ENCODE peak calls at places on chromosomes 3 and 15, in six cellular contexts. One of them, this sample, is unnamed.

GRCh38 chr3:112775011-112775742 is 71.5 kb downstream of the CD200R1L start:
- DNase-seq in sigmoid colon: no peak
- DNase-seq in body of pancreas: no peak
- DNase-seq in testis: no peak
- DNase-seq in HepG2: no peak
- DNase-seq in heart left ventricle: no peak
- DNase-seq in this sample: no peak

GRCh38 chr3:114362815-114363214 is 69.0 kb downstream of the TIGIT start:
- DNase-seq in sigmoid colon: no peak
- DNase-seq in testis: no peak
- DNase-seq in body of pancreas: no peak
- DNase-seq in HepG2: peak; percentile 11
- DNase-seq in heart left ventricle: no peak
- DNase-seq in this sample: no peak

GRCh38 chr3:179544981-179545645 is 17.6 kb upstream of the ACTL6A start:
- DNase-seq in body of pancreas: no peak
- DNase-seq in testis: no peak
- DNase-seq in sigmoid colon: no peak
- DNase-seq in heart left ventricle: no peak
- DNase-seq in HepG2: no peak
- DNase-seq in this sample: no peak

GRCh38 chr15:58279654-58280053 is 141.5 kb downstream of the AQP9 start:
- DNase-seq in HepG2: no peak
- DNase-seq in heart left ventricle: no peak
- DNase-seq in testis: no peak
- DNase-seq in sigmoid colon: no peak
- DNase-seq in body of pancreas: no peak
- DNase-seq in this sample: no peak

GRCh38 chr3:157502916-157503620 is at the start of gene VEPH1:
- DNase-seq in body of pancreas: peak; percentile 69
- DNase-seq in sigmoid colon: no peak
- DNase-seq in heart left ventricle: no peak
- DNase-seq in HepG2: no peak
- DNase-seq in testis: no peak
- DNase-seq in this sample: no peak

GRCh38 chr15:63072809-63073277 is 30.3 kb downstream of the TPM1 start:
- DNase-seq in sigmoid colon: no peak
- DNase-seq in heart left ventricle: no peak
- DNase-seq in testis: no peak
- DNase-seq in HepG2: no peak
- DNase-seq in body of pancreas: no peak
- DNase-seq in this sample: no peak

GRCh38 chr15:52680041-52680391 is 828 bp upstream of the ATOSA start:
- DNase-seq in testis: no peak
- DNase-seq in heart left ventricle: no peak
- DNase-seq in HepG2: no peak
- DNase-seq in body of pancreas: no peak
- DNase-seq in sigmoid colon: no peak
- DNase-seq in this sample: no peak

GRCh38 chr15:74791667-74792066 is 9.8 kb downstream of the CSK start:
- DNase-seq in sigmoid colon: no peak
- DNase-seq in HepG2: no peak
- DNase-seq in body of pancreas: no peak
- DNase-seq in heart left ventricle: no peak
- DNase-seq in testis: no peak
- DNase-seq in this sample: no peak

GRCh38 chr3:10192953-10193691 is 28.4 kb downstream of the IRAK2 start:
- DNase-seq in heart left ventricle: no peak
- DNase-seq in testis: peak; percentile 38
- DNase-seq in body of pancreas: peak; percentile 34
- DNase-seq in HepG2: peak; percentile 28
- DNase-seq in sigmoid colon: no peak
- DNase-seq in this sample: no peak

DNA sequence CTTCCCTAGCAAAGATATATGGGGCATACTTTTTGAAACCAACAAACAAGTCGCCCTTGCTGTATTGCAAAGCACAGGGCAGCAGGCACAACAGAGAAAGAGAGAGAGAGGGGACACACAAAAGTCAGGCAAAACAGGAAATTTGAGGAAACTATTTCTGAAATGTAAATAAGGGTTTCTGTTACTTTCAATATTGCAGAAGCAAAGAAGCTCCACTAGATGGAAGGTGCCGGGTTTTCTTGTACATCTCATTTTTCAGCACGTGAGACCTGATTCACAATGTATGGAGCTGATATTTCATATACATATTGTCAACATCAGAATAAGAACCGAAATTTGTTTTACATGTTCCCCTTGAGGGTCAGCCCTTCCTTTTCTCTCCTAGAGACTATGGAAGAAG is 127.4 kb downstream of the FOXP1 start:
- DNase-seq in HepG2: no peak
- DNase-seq in heart left ventricle: no peak
- DNase-seq in sigmoid colon: no peak
- DNase-seq in testis: no peak
- DNase-seq in body of pancreas: no peak
- DNase-seq in this sample: no peak
- H3K4me1 ChIP-seq in HepG2: peaks cover 56% of the 10 kb centered on the region
- H3K4me1 ChIP-seq in heart left ventricle: no peaks in the 10 kb centered on the region
- H3K4me1 ChIP-seq in sigmoid colon: no peaks in the 10 kb centered on the region
- H3K4me1 ChIP-seq in testis: no peaks in the 10 kb centered on the region
- H3K4me1 ChIP-seq in body of pancreas: peaks cover 39% of the 10 kb centered on the region
- H3K4me1 ChIP-seq in this sample: peaks cover 10% of the 10 kb centered on the region

DNA sequence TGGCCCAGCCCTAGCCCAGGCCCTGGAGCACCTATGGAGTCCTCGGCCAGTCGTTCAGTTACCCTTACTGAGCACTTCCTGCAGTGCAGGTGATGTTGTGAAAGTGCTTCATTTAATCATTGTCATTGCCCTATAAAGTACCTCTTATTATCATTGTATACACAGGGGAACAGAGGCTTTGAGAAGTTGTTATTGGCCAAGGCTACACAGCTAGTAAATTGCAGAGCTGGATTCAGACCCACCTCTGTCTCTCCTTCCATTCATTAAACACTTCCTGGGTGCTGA is 9.8 kb downstream of the RPL32 start:
- DNase-seq in sigmoid colon: no peak
- DNase-seq in HepG2: no peak
- DNase-seq in heart left ventricle: no peak
- DNase-seq in testis: no peak
- DNase-seq in body of pancreas: no peak
- DNase-seq in this sample: no peak
- TF ChIP-seq POLR2A in sigmoid colon: no peak
- TF ChIP-seq POLR2A in HepG2: no peak
- TF ChIP-seq POLR2A in heart left ventricle: no peak
- TF ChIP-seq POLR2A in testis: no peak
- TF ChIP-seq POLR2A in body of pancreas: no peak
- TF ChIP-seq POLR2A in this sample: no peak

GRCh38 chr3:122324871-122325323 is at the start of gene CSTA:
- DNase-seq in sigmoid colon: no peak
- DNase-seq in heart left ventricle: no peak
- DNase-seq in HepG2: no peak
- DNase-seq in testis: no peak
- DNase-seq in body of pancreas: no peak
- DNase-seq in this sample: no peak
- H3K4me3 ChIP-seq in sigmoid colon: no peak within 1 kb of the TSS
- H3K4me3 ChIP-seq in heart left ventricle: no peak within 1 kb of the TSS
- H3K4me3 ChIP-seq in HepG2: no peak within 1 kb of the TSS
- H3K4me3 ChIP-seq in testis: no peak within 1 kb of the TSS
- H3K4me3 ChIP-seq in body of pancreas: no peak within 1 kb of the TSS
- H3K4me3 ChIP-seq in this sample: peak within 1 kb of the TSS; percentile 29

GRCh38 chr3:66452247-66453040 is 48.4 kb downstream of the LRIG1 start:
- DNase-seq in heart left ventricle: no peak
- DNase-seq in HepG2: no peak
- DNase-seq in testis: peak; percentile 43
- DNase-seq in sigmoid colon: no peak
- DNase-seq in body of pancreas: no peak
- DNase-seq in this sample: peak; percentile 39
- H3K4me1 ChIP-seq in heart left ventricle: peaks cover 70% of the 10 kb centered on the region
- H3K4me1 ChIP-seq in HepG2: peaks cover 19% of the 10 kb centered on the region
- H3K4me1 ChIP-seq in testis: peaks cover 40% of the 10 kb centered on the region
- H3K4me1 ChIP-seq in sigmoid colon: peaks cover 88% of the 10 kb centered on the region
- H3K4me1 ChIP-seq in body of pancreas: peaks cover 69% of the 10 kb centered on the region
- H3K4me1 ChIP-seq in this sample: peaks cover 35% of the 10 kb centered on the region

GRCh38 chr15:78927077-78927790 is 17.6 kb downstream of the CTSH start:
- DNase-seq in sigmoid colon: no peak
- DNase-seq in HepG2: no peak
- DNase-seq in testis: no peak
- DNase-seq in body of pancreas: no peak
- DNase-seq in heart left ventricle: no peak
- DNase-seq in this sample: no peak

GRCh38 chr15:78931439-78931981 is 13.3 kb downstream of the CTSH start:
- DNase-seq in body of pancreas: no peak
- DNase-seq in HepG2: no peak
- DNase-seq in testis: no peak
- DNase-seq in sigmoid colon: no peak
- DNase-seq in heart left ventricle: no peak
- DNase-seq in this sample: no peak

GRCh38 chr15:78928616-78929093 is 16.2 kb downstream of the CTSH start:
- DNase-seq in heart left ventricle: no peak
- DNase-seq in body of pancreas: no peak
- DNase-seq in sigmoid colon: no peak
- DNase-seq in HepG2: no peak
- DNase-seq in testis: no peak
- DNase-seq in this sample: no peak

GRCh38 chr15:78930577-78931388 is 14.1 kb downstream of the CTSH start:
- DNase-seq in sigmoid colon: peak; percentile 86
- DNase-seq in heart left ventricle: no peak
- DNase-seq in HepG2: no peak
- DNase-seq in body of pancreas: no peak
- DNase-seq in testis: no peak
- DNase-seq in this sample: no peak

DNA sequence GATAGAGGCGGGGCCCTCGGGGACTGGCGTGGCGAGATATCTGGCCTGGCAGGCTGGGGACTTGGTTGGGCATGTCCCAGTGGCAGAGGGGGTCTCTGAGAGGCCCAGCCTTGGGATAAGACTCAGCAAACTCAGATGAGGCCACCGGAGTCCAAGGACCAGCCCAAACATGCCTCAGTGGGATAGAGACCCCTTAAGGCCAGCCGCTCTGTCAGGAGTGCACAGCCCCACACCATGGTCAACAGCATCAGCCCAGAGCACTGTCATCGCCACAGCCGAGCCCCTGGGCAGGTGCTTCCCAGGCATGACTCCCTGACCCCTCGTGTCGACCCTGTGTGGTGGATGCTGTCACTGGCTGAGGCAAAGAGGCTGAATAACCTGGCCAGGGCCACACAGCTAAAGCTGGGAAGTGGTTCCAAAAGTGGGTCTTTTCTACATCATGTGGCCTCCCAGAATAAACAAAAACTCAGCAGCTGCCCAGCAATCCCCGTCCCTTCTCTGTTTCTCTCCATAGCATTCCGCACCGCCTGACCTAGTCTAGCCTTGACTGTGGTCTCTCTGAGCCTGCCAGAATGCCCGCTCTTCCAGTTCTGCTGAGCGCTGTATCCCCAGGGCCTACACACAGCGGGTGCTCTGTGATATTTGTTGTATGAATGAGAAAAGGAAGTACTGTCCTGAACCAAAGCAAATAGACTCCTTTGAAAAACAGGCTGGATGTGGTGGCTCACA is 15.1 kb downstream of the CTSH start:
- DNase-seq in HepG2: no peak
- DNase-seq in sigmoid colon: no peak
- DNase-seq in body of pancreas: no peak
- DNase-seq in heart left ventricle: no peak
- DNase-seq in testis: no peak
- DNase-seq in this sample: no peak
- TF ChIP-seq POLR2A in HepG2: peak; percentile 31
- TF ChIP-seq POLR2A in sigmoid colon: no peak
- TF ChIP-seq POLR2A in body of pancreas: no peak
- TF ChIP-seq POLR2A in heart left ventricle: no peak
- TF ChIP-seq POLR2A in testis: no peak
- TF ChIP-seq POLR2A in this sample: no peak

GRCh38 chr15:96337354-96337990 is 7.0 kb downstream of the NR2F2 start:
- DNase-seq in testis: no peak
- DNase-seq in heart left ventricle: no peak
- DNase-seq in HepG2: peak; percentile 15
- DNase-seq in body of pancreas: no peak
- DNase-seq in sigmoid colon: no peak
- DNase-seq in this sample: no peak
- H3K4me3 ChIP-seq in testis: peak overlapping the region; percentile 82
- H3K4me3 ChIP-seq in heart left ventricle: peak overlapping the region; percentile 84
- H3K4me3 ChIP-seq in HepG2: peak overlapping the region; percentile 94
- H3K4me3 ChIP-seq in body of pancreas: peak overlapping the region; percentile 29
- H3K4me3 ChIP-seq in sigmoid colon: peak overlapping the region; percentile 75
- H3K4me3 ChIP-seq in this sample: peak overlapping the region; percentile 89